ENCODE peak calls at places on chromosomes 12 and 14, in ten cellular contexts. One of them, this sample, is unnamed.

GRCh38 chr12:89786177-89786810 is 77.7 kb upstream of the ATP2B1 start:
- DNase-seq in nucleus accumbens: no peak
- DNase-seq in GOT3: no peak
- DNase-seq in IMR-90: no peak
- DNase-seq in activated gamma-delta T cell treated with anti-CD3 and anti-CD28 coated beads, Interleukin-2, amount 50 U/mL, for 16 hours: no peak
- DNase-seq in thoracic aorta: no peak
- DNase-seq in cardiac muscle cell: no peak
- DNase-seq in NCI-H2227 treated with DMSO at 0.1 percent for 48 hours: no peak
- DNase-seq in RPMI8226: no peak
- DNase-seq in activated CD8-positive, alpha-beta memory T cell treated with anti-CD3 and anti-CD28 coated beads, Interleukin-2, amount 50 U/mL, for 48 hours: no peak
- DNase-seq in this sample: no peak

GRCh38 chr12:53737951-53738833 is 10.9 kb upstream of the CALCOCO1 start:
- DNase-seq in nucleus accumbens: no peak
- DNase-seq in GOT3: no peak
- DNase-seq in IMR-90: no peak
- DNase-seq in activated gamma-delta T cell treated with anti-CD3 and anti-CD28 coated beads, Interleukin-2, amount 50 U/mL, for 16 hours: no peak
- DNase-seq in thoracic aorta: no peak
- DNase-seq in cardiac muscle cell: no peak
- DNase-seq in NCI-H2227 treated with DMSO at 0.1 percent for 48 hours: peak
- DNase-seq in RPMI8226: peak
- DNase-seq in activated CD8-positive, alpha-beta memory T cell treated with anti-CD3 and anti-CD28 coated beads, Interleukin-2, amount 50 U/mL, for 48 hours: no peak
- DNase-seq in this sample: no peak

GRCh38 chr14:100528962-100529560 is 58.2 kb downstream of the BEGAIN start:
- DNase-seq in nucleus accumbens: no peak
- DNase-seq in GOT3: no peak
- DNase-seq in IMR-90: no peak
- DNase-seq in activated gamma-delta T cell treated with anti-CD3 and anti-CD28 coated beads, Interleukin-2, amount 50 U/mL, for 16 hours: no peak
- DNase-seq in thoracic aorta: no peak
- DNase-seq in cardiac muscle cell: no peak
- DNase-seq in NCI-H2227 treated with DMSO at 0.1 percent for 48 hours: no peak
- DNase-seq in RPMI8226: no peak
- DNase-seq in activated CD8-positive, alpha-beta memory T cell treated with anti-CD3 and anti-CD28 coated beads, Interleukin-2, amount 50 U/mL, for 48 hours: peak
- DNase-seq in this sample: no peak

GRCh38 chr14:63713765-63714164 is 14.1 kb downstream of the SGPP1 start:
- DNase-seq in nucleus accumbens: no peak
- DNase-seq in GOT3: no peak
- DNase-seq in IMR-90: peak
- DNase-seq in activated gamma-delta T cell treated with anti-CD3 and anti-CD28 coated beads, Interleukin-2, amount 50 U/mL, for 16 hours: no peak
- DNase-seq in thoracic aorta: no peak
- DNase-seq in cardiac muscle cell: peak
- DNase-seq in NCI-H2227 treated with DMSO at 0.1 percent for 48 hours: no peak
- DNase-seq in RPMI8226: no peak
- DNase-seq in activated CD8-positive, alpha-beta memory T cell treated with anti-CD3 and anti-CD28 coated beads, Interleukin-2, amount 50 U/mL, for 48 hours: no peak
- DNase-seq in this sample: no peak

GRCh38 chr14:23364164-23364571 is 804 bp downstream of the EFS start:
- DNase-seq in nucleus accumbens: no peak
- DNase-seq in GOT3: no peak
- DNase-seq in IMR-90: no peak
- DNase-seq in activated gamma-delta T cell treated with anti-CD3 and anti-CD28 coated beads, Interleukin-2, amount 50 U/mL, for 16 hours: no peak
- DNase-seq in thoracic aorta: no peak
- DNase-seq in cardiac muscle cell: no peak
- DNase-seq in NCI-H2227 treated with DMSO at 0.1 percent for 48 hours: no peak
- DNase-seq in RPMI8226: no peak
- DNase-seq in activated CD8-positive, alpha-beta memory T cell treated with anti-CD3 and anti-CD28 coated beads, Interleukin-2, amount 50 U/mL, for 48 hours: no peak
- DNase-seq in this sample: no peak

GRCh38 chr14:76761849-76762616 is 765 bp downstream of the VASH1 start:
- DNase-seq in nucleus accumbens: no peak
- DNase-seq in GOT3: no peak
- DNase-seq in IMR-90: no peak
- DNase-seq in activated gamma-delta T cell treated with anti-CD3 and anti-CD28 coated beads, Interleukin-2, amount 50 U/mL, for 16 hours: no peak
- DNase-seq in thoracic aorta: no peak
- DNase-seq in cardiac muscle cell: no peak
- DNase-seq in NCI-H2227 treated with DMSO at 0.1 percent for 48 hours: no peak
- DNase-seq in RPMI8226: no peak
- DNase-seq in activated CD8-positive, alpha-beta memory T cell treated with anti-CD3 and anti-CD28 coated beads, Interleukin-2, amount 50 U/mL, for 48 hours: peak
- DNase-seq in this sample: peak

GRCh38 chr12:115402443-115403170 is 718.6 kb upstream of the TBX3 start:
- DNase-seq in nucleus accumbens: no peak
- DNase-seq in GOT3: no peak
- DNase-seq in IMR-90: peak
- DNase-seq in activated gamma-delta T cell treated with anti-CD3 and anti-CD28 coated beads, Interleukin-2, amount 50 U/mL, for 16 hours: no peak
- DNase-seq in thoracic aorta: no peak
- DNase-seq in cardiac muscle cell: no peak
- DNase-seq in NCI-H2227 treated with DMSO at 0.1 percent for 48 hours: no peak
- DNase-seq in RPMI8226: no peak
- DNase-seq in activated CD8-positive, alpha-beta memory T cell treated with anti-CD3 and anti-CD28 coated beads, Interleukin-2, amount 50 U/mL, for 48 hours: no peak
- DNase-seq in this sample: no peak

GRCh38 chr12:54890339-54890738 is 36.0 kb downstream of the MUCL1 start:
- DNase-seq in nucleus accumbens: no peak
- DNase-seq in GOT3: no peak
- DNase-seq in IMR-90: no peak
- DNase-seq in activated gamma-delta T cell treated with anti-CD3 and anti-CD28 coated beads, Interleukin-2, amount 50 U/mL, for 16 hours: no peak
- DNase-seq in thoracic aorta: no peak
- DNase-seq in cardiac muscle cell: no peak
- DNase-seq in NCI-H2227 treated with DMSO at 0.1 percent for 48 hours: no peak
- DNase-seq in RPMI8226: no peak
- DNase-seq in activated CD8-positive, alpha-beta memory T cell treated with anti-CD3 and anti-CD28 coated beads, Interleukin-2, amount 50 U/mL, for 48 hours: no peak
- DNase-seq in this sample: no peak

GRCh38 chr12:10716277-10716676 is 6.8 kb downstream of the YBX3 start:
- DNase-seq in nucleus accumbens: no peak
- DNase-seq in GOT3: no peak
- DNase-seq in IMR-90: no peak
- DNase-seq in activated gamma-delta T cell treated with anti-CD3 and anti-CD28 coated beads, Interleukin-2, amount 50 U/mL, for 16 hours: no peak
- DNase-seq in thoracic aorta: no peak
- DNase-seq in cardiac muscle cell: no peak
- DNase-seq in NCI-H2227 treated with DMSO at 0.1 percent for 48 hours: no peak
- DNase-seq in RPMI8226: no peak
- DNase-seq in activated CD8-positive, alpha-beta memory T cell treated with anti-CD3 and anti-CD28 coated beads, Interleukin-2, amount 50 U/mL, for 48 hours: no peak
- DNase-seq in this sample: no peak

GRCh38 chr14:99562848-99563748 is 40.9 kb downstream of the CCDC85C start:
- DNase-seq in nucleus accumbens: no peak
- DNase-seq in GOT3: no peak
- DNase-seq in IMR-90: peak
- DNase-seq in activated gamma-delta T cell treated with anti-CD3 and anti-CD28 coated beads, Interleukin-2, amount 50 U/mL, for 16 hours: no peak
- DNase-seq in thoracic aorta: no peak
- DNase-seq in cardiac muscle cell: peak
- DNase-seq in NCI-H2227 treated with DMSO at 0.1 percent for 48 hours: peak
- DNase-seq in RPMI8226: no peak
- DNase-seq in activated CD8-positive, alpha-beta memory T cell treated with anti-CD3 and anti-CD28 coated beads, Interleukin-2, amount 50 U/mL, for 48 hours: no peak
- DNase-seq in this sample: no peak

GRCh38 chr12:68743416-68743815 is 2.6 kb upstream of the SLC35E3 start:
- DNase-seq in nucleus accumbens: no peak
- DNase-seq in GOT3: no peak
- DNase-seq in IMR-90: no peak
- DNase-seq in activated gamma-delta T cell treated with anti-CD3 and anti-CD28 coated beads, Interleukin-2, amount 50 U/mL, for 16 hours: no peak
- DNase-seq in thoracic aorta: no peak
- DNase-seq in cardiac muscle cell: no peak
- DNase-seq in NCI-H2227 treated with DMSO at 0.1 percent for 48 hours: no peak
- DNase-seq in RPMI8226: no peak
- DNase-seq in activated CD8-positive, alpha-beta memory T cell treated with anti-CD3 and anti-CD28 coated beads, Interleukin-2, amount 50 U/mL, for 48 hours: no peak
- DNase-seq in this sample: no peak

GRCh38 chr14:38255673-38256357 is at the start of gene CLEC14A:
- DNase-seq in nucleus accumbens: no peak
- DNase-seq in GOT3: no peak
- DNase-seq in IMR-90: no peak
- DNase-seq in activated gamma-delta T cell treated with anti-CD3 and anti-CD28 coated beads, Interleukin-2, amount 50 U/mL, for 16 hours: no peak
- DNase-seq in thoracic aorta: no peak
- DNase-seq in cardiac muscle cell: no peak
- DNase-seq in NCI-H2227 treated with DMSO at 0.1 percent for 48 hours: no peak
- DNase-seq in RPMI8226: no peak
- DNase-seq in activated CD8-positive, alpha-beta memory T cell treated with anti-CD3 and anti-CD28 coated beads, Interleukin-2, amount 50 U/mL, for 48 hours: peak
- DNase-seq in this sample: no peak

GRCh38 chr14:105475916-105476845 is 1.6 kb downstream of the CRIP2 start:
- DNase-seq in nucleus accumbens: peak
- DNase-seq in GOT3: no peak
- DNase-seq in IMR-90: peak
- DNase-seq in activated gamma-delta T cell treated with anti-CD3 and anti-CD28 coated beads, Interleukin-2, amount 50 U/mL, for 16 hours: no peak
- DNase-seq in thoracic aorta: no peak
- DNase-seq in cardiac muscle cell: peak
- DNase-seq in NCI-H2227 treated with DMSO at 0.1 percent for 48 hours: no peak
- DNase-seq in RPMI8226: no peak
- DNase-seq in activated CD8-positive, alpha-beta memory T cell treated with anti-CD3 and anti-CD28 coated beads, Interleukin-2, amount 50 U/mL, for 48 hours: no peak
- DNase-seq in this sample: no peak

GRCh38 chr12:11765817-11766794 is 116.6 kb downstream of the ETV6 start:
- DNase-seq in nucleus accumbens: no peak
- DNase-seq in GOT3: no peak
- DNase-seq in IMR-90: peak
- DNase-seq in activated gamma-delta T cell treated with anti-CD3 and anti-CD28 coated beads, Interleukin-2, amount 50 U/mL, for 16 hours: peak
- DNase-seq in thoracic aorta: no peak
- DNase-seq in cardiac muscle cell: peak
- DNase-seq in NCI-H2227 treated with DMSO at 0.1 percent for 48 hours: no peak
- DNase-seq in RPMI8226: peak
- DNase-seq in activated CD8-positive, alpha-beta memory T cell treated with anti-CD3 and anti-CD28 coated beads, Interleukin-2, amount 50 U/mL, for 48 hours: peak
- DNase-seq in this sample: no peak

GRCh38 chr12:89366676-89367364 is 14.5 kb upstream of the DUSP6 start:
- DNase-seq in nucleus accumbens: no peak
- DNase-seq in GOT3: no peak
- DNase-seq in IMR-90: no peak
- DNase-seq in activated gamma-delta T cell treated with anti-CD3 and anti-CD28 coated beads, Interleukin-2, amount 50 U/mL, for 16 hours: no peak
- DNase-seq in thoracic aorta: no peak
- DNase-seq in cardiac muscle cell: no peak
- DNase-seq in NCI-H2227 treated with DMSO at 0.1 percent for 48 hours: no peak
- DNase-seq in RPMI8226: no peak
- DNase-seq in activated CD8-positive, alpha-beta memory T cell treated with anti-CD3 and anti-CD28 coated beads, Interleukin-2, amount 50 U/mL, for 48 hours: no peak
- DNase-seq in this sample: no peak

GRCh38 chr12:26571539-26571938 is 261.5 kb downstream of the ITPR2 start:
- DNase-seq in nucleus accumbens: no peak
- DNase-seq in GOT3: no peak
- DNase-seq in IMR-90: no peak
- DNase-seq in activated gamma-delta T cell treated with anti-CD3 and anti-CD28 coated beads, Interleukin-2, amount 50 U/mL, for 16 hours: no peak
- DNase-seq in thoracic aorta: no peak
- DNase-seq in cardiac muscle cell: no peak
- DNase-seq in NCI-H2227 treated with DMSO at 0.1 percent for 48 hours: no peak
- DNase-seq in RPMI8226: no peak
- DNase-seq in activated CD8-positive, alpha-beta memory T cell treated with anti-CD3 and anti-CD28 coated beads, Interleukin-2, amount 50 U/mL, for 48 hours: no peak
- DNase-seq in this sample: no peak

GRCh38 chr12:32874926-32875325 is 21.7 kb downstream of the PKP2 start:
- DNase-seq in nucleus accumbens: no peak
- DNase-seq in GOT3: no peak
- DNase-seq in IMR-90: no peak
- DNase-seq in activated gamma-delta T cell treated with anti-CD3 and anti-CD28 coated beads, Interleukin-2, amount 50 U/mL, for 16 hours: no peak
- DNase-seq in thoracic aorta: no peak
- DNase-seq in cardiac muscle cell: no peak
- DNase-seq in NCI-H2227 treated with DMSO at 0.1 percent for 48 hours: no peak
- DNase-seq in RPMI8226: no peak
- DNase-seq in activated CD8-positive, alpha-beta memory T cell treated with anti-CD3 and anti-CD28 coated beads, Interleukin-2, amount 50 U/mL, for 48 hours: no peak
- DNase-seq in this sample: no peak

GRCh38 chr12:67442347-67442841 is 173.2 kb downstream of the CAND1 start:
- DNase-seq in nucleus accumbens: no peak
- DNase-seq in GOT3: no peak
- DNase-seq in IMR-90: no peak
- DNase-seq in activated gamma-delta T cell treated with anti-CD3 and anti-CD28 coated beads, Interleukin-2, amount 50 U/mL, for 16 hours: no peak
- DNase-seq in thoracic aorta: no peak
- DNase-seq in cardiac muscle cell: no peak
- DNase-seq in NCI-H2227 treated with DMSO at 0.1 percent for 48 hours: peak
- DNase-seq in RPMI8226: peak
- DNase-seq in activated CD8-positive, alpha-beta memory T cell treated with anti-CD3 and anti-CD28 coated beads, Interleukin-2, amount 50 U/mL, for 48 hours: no peak
- DNase-seq in this sample: peak

GRCh38 chr12:117832459-117833457 is 136.0 kb downstream of the KSR2 start:
- DNase-seq in nucleus accumbens: no peak
- DNase-seq in GOT3: no peak
- DNase-seq in IMR-90: peak
- DNase-seq in activated gamma-delta T cell treated with anti-CD3 and anti-CD28 coated beads, Interleukin-2, amount 50 U/mL, for 16 hours: no peak
- DNase-seq in thoracic aorta: no peak
- DNase-seq in cardiac muscle cell: no peak
- DNase-seq in NCI-H2227 treated with DMSO at 0.1 percent for 48 hours: no peak
- DNase-seq in RPMI8226: no peak
- DNase-seq in activated CD8-positive, alpha-beta memory T cell treated with anti-CD3 and anti-CD28 coated beads, Interleukin-2, amount 50 U/mL, for 48 hours: no peak
- DNase-seq in this sample: no peak

GRCh38 chr14:37142835-37143499 is 29.4 kb downstream of the SLC25A21 start:
- DNase-seq in nucleus accumbens: no peak
- DNase-seq in GOT3: no peak
- DNase-seq in IMR-90: peak
- DNase-seq in activated gamma-delta T cell treated with anti-CD3 and anti-CD28 coated beads, Interleukin-2, amount 50 U/mL, for 16 hours: no peak
- DNase-seq in thoracic aorta: no peak
- DNase-seq in cardiac muscle cell: no peak
- DNase-seq in NCI-H2227 treated with DMSO at 0.1 percent for 48 hours: no peak
- DNase-seq in RPMI8226: no peak
- DNase-seq in activated CD8-positive, alpha-beta memory T cell treated with anti-CD3 and anti-CD28 coated beads, Interleukin-2, amount 50 U/mL, for 48 hours: no peak
- DNase-seq in this sample: no peak

GRCh38 chr12:32895688-32896437 is 714 bp downstream of the PKP2 start:
- DNase-seq in nucleus accumbens: no peak
- DNase-seq in GOT3: no peak
- DNase-seq in IMR-90: no peak
- DNase-seq in activated gamma-delta T cell treated with anti-CD3 and anti-CD28 coated beads, Interleukin-2, amount 50 U/mL, for 16 hours: no peak
- DNase-seq in thoracic aorta: no peak
- DNase-seq in cardiac muscle cell: peak
- DNase-seq in NCI-H2227 treated with DMSO at 0.1 percent for 48 hours: no peak
- DNase-seq in RPMI8226: peak
- DNase-seq in activated CD8-positive, alpha-beta memory T cell treated with anti-CD3 and anti-CD28 coated beads, Interleukin-2, amount 50 U/mL, for 48 hours: no peak
- DNase-seq in this sample: no peak

GRCh38 chr12:121216102-121216501 is 6.2 kb downstream of the P2RX4 start:
- DNase-seq in nucleus accumbens: no peak
- DNase-seq in GOT3: no peak
- DNase-seq in IMR-90: no peak
- DNase-seq in activated gamma-delta T cell treated with anti-CD3 and anti-CD28 coated beads, Interleukin-2, amount 50 U/mL, for 16 hours: no peak
- DNase-seq in thoracic aorta: no peak
- DNase-seq in cardiac muscle cell: no peak
- DNase-seq in NCI-H2227 treated with DMSO at 0.1 percent for 48 hours: no peak
- DNase-seq in RPMI8226: no peak
- DNase-seq in activated CD8-positive, alpha-beta memory T cell treated with anti-CD3 and anti-CD28 coated beads, Interleukin-2, amount 50 U/mL, for 48 hours: no peak
- DNase-seq in this sample: no peak

GRCh38 chr14:74891870-74892269 is 10.2 kb downstream of the DLST start:
- DNase-seq in nucleus accumbens: no peak
- DNase-seq in GOT3: no peak
- DNase-seq in IMR-90: peak
- DNase-seq in activated gamma-delta T cell treated with anti-CD3 and anti-CD28 coated beads, Interleukin-2, amount 50 U/mL, for 16 hours: no peak
- DNase-seq in thoracic aorta: no peak
- DNase-seq in cardiac muscle cell: peak
- DNase-seq in NCI-H2227 treated with DMSO at 0.1 percent for 48 hours: no peak
- DNase-seq in RPMI8226: no peak
- DNase-seq in activated CD8-positive, alpha-beta memory T cell treated with anti-CD3 and anti-CD28 coated beads, Interleukin-2, amount 50 U/mL, for 48 hours: no peak
- DNase-seq in this sample: no peak

GRCh38 chr12:2170376-2170775 is 117.6 kb downstream of the CACNA1C start:
- DNase-seq in nucleus accumbens: no peak
- DNase-seq in GOT3: no peak
- DNase-seq in IMR-90: no peak
- DNase-seq in activated gamma-delta T cell treated with anti-CD3 and anti-CD28 coated beads, Interleukin-2, amount 50 U/mL, for 16 hours: no peak
- DNase-seq in thoracic aorta: peak
- DNase-seq in cardiac muscle cell: peak
- DNase-seq in NCI-H2227 treated with DMSO at 0.1 percent for 48 hours: no peak
- DNase-seq in RPMI8226: no peak
- DNase-seq in activated CD8-positive, alpha-beta memory T cell treated with anti-CD3 and anti-CD28 coated beads, Interleukin-2, amount 50 U/mL, for 48 hours: no peak
- DNase-seq in this sample: no peak

GRCh38 chr14:85175556-85175955 is 354.4 kb upstream of the FLRT2 start:
- DNase-seq in nucleus accumbens: no peak
- DNase-seq in GOT3: no peak
- DNase-seq in IMR-90: peak
- DNase-seq in activated gamma-delta T cell treated with anti-CD3 and anti-CD28 coated beads, Interleukin-2, amount 50 U/mL, for 16 hours: no peak
- DNase-seq in thoracic aorta: no peak
- DNase-seq in cardiac muscle cell: peak
- DNase-seq in NCI-H2227 treated with DMSO at 0.1 percent for 48 hours: no peak
- DNase-seq in RPMI8226: no peak
- DNase-seq in activated CD8-positive, alpha-beta memory T cell treated with anti-CD3 and anti-CD28 coated beads, Interleukin-2, amount 50 U/mL, for 48 hours: no peak
- DNase-seq in this sample: no peak

GRCh38 chr12:59076611-59077010 is 156.3 kb upstream of the LRIG3 start:
- DNase-seq in nucleus accumbens: no peak
- DNase-seq in GOT3: no peak
- DNase-seq in IMR-90: no peak
- DNase-seq in activated gamma-delta T cell treated with anti-CD3 and anti-CD28 coated beads, Interleukin-2, amount 50 U/mL, for 16 hours: no peak
- DNase-seq in thoracic aorta: no peak
- DNase-seq in cardiac muscle cell: no peak
- DNase-seq in NCI-H2227 treated with DMSO at 0.1 percent for 48 hours: no peak
- DNase-seq in RPMI8226: no peak
- DNase-seq in activated CD8-positive, alpha-beta memory T cell treated with anti-CD3 and anti-CD28 coated beads, Interleukin-2, amount 50 U/mL, for 48 hours: no peak
- DNase-seq in this sample: no peak

GRCh38 chr14:94761348-94761998 is 8.4 kb downstream of the GSC start:
- DNase-seq in nucleus accumbens: no peak
- DNase-seq in GOT3: no peak
- DNase-seq in IMR-90: no peak
- DNase-seq in activated gamma-delta T cell treated with anti-CD3 and anti-CD28 coated beads, Interleukin-2, amount 50 U/mL, for 16 hours: no peak
- DNase-seq in thoracic aorta: no peak
- DNase-seq in cardiac muscle cell: no peak
- DNase-seq in NCI-H2227 treated with DMSO at 0.1 percent for 48 hours: no peak
- DNase-seq in RPMI8226: no peak
- DNase-seq in activated CD8-positive, alpha-beta memory T cell treated with anti-CD3 and anti-CD28 coated beads, Interleukin-2, amount 50 U/mL, for 48 hours: no peak
- DNase-seq in this sample: no peak

GRCh38 chr12:17276196-17276595 is 670.2 kb upstream of the LMO3 start:
- DNase-seq in nucleus accumbens: no peak
- DNase-seq in GOT3: no peak
- DNase-seq in IMR-90: no peak
- DNase-seq in activated gamma-delta T cell treated with anti-CD3 and anti-CD28 coated beads, Interleukin-2, amount 50 U/mL, for 16 hours: no peak
- DNase-seq in thoracic aorta: no peak
- DNase-seq in cardiac muscle cell: no peak
- DNase-seq in NCI-H2227 treated with DMSO at 0.1 percent for 48 hours: no peak
- DNase-seq in RPMI8226: no peak
- DNase-seq in activated CD8-positive, alpha-beta memory T cell treated with anti-CD3 and anti-CD28 coated beads, Interleukin-2, amount 50 U/mL, for 48 hours: no peak
- DNase-seq in this sample: no peak

This sample was measured in D721Med.